ENCODE peak calls at places on chromosomes 13 and 19, in eight cellular contexts. H is tibial nerve, R is spleen, Y is A549, I is H54, A is Peyer's patch, X is NB4, K is uterus. F is an unnamed sample.

GRCh38 chr19:35513975-35514809 is 743 bp upstream of the DMKN start:
- DNase-seq in H (no peak), R (no peak), Y (no peak), I (no peak), A (no peak), X (no peak), K (no peak), F (no peak)

GRCh38 chr13:33069365-33069764 is 53.1 kb downstream of the KL start:
- DNase-seq in H (no peak), R (no peak), Y (no peak), I (no peak), A (no peak), X (peak), K (no peak), F (no peak)

GRCh38 chr19:39402417-39403297 is 4.0 kb upstream of the ZFP36 start:
- DNase-seq in H (peak), R (peak), Y (peak), I (peak), A (peak), X (peak), K (peak), F (peak)

GRCh38 chr13:82330499-82330898 is 1551.8 kb downstream of the SLITRK1 start:
- DNase-seq in H (no peak), R (no peak), Y (peak), I (no peak), A (no peak), X (peak), K (no peak), F (no peak)

GRCh38 chr19:42199440-42200115 is 17.9 kb downstream of the DEDD2 start:
- DNase-seq in H (no peak), R (peak), Y (no peak), I (no peak), A (peak), X (peak), K (no peak), F (peak)

GRCh38 chr13:26482451-26483197 is 74.9 kb upstream of the WASF3 start:
- DNase-seq in H (peak), R (no peak), Y (peak), I (peak), A (peak), X (peak), K (peak), F (peak)

GRCh38 chr13:45121421-45121820 is 1.1 kb downstream of the GTF2F2 start:
- DNase-seq in H (no peak), R (no peak), Y (peak), I (no peak), A (no peak), X (peak), K (no peak), F (no peak)

GRCh38 chr19:30158067-30158892 is 213.9 kb upstream of the ZNF536 start:
- DNase-seq in H (no peak), R (no peak), Y (no peak), I (no peak), A (no peak), X (peak), K (no peak), F (no peak)

GRCh38 chr19:51799998-51800848 is 5.3 kb downstream of the FPR3 start:
- DNase-seq in H (no peak), R (no peak), Y (no peak), I (no peak), A (no peak), X (no peak), K (peak), F (peak)

DNA sequence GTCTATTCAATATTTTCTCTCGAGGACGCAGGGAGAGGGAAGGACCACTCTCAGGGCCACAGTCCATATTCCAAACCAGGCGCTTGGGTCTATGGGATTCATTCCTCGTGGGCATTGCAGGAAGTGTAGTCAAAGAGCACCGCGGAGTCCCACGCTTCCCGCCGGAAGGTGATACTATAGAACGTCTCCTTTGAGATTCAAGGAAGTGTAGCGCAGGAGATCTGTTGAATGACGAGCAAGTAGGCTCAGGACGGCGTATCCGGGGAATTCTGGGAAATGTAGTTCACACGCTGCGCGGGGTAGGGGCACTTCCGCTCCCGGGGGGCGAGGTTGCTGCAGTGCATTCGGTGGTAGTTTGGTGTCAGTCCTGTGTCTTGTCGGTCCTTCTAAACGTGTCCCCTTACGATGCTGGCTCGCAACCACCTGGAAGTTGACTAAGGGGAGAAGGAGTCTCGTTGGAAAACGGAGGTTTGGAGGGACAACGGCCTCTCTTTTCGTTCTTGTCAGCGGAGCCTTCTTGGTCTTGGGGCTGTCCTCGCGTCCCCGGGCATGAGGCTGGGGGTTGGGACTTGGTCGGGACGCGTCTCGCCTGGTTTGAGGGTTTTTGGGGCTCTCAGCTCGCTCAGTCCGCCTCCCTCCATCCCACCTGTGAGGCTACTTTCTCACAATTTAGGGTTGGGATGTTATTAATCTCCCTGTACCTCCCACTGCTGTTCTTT is at the start of gene ZNF284:
- DNase-seq in H (peak), R (peak), Y (peak), I (peak), A (peak), X (peak), K (peak), F (peak)
- TF ChIP-seq POLR2A in H (no peak), R (no peak), Y (no peak), I (peak), A (peak), X (no peak), K (no peak), F (no peak)

DNA sequence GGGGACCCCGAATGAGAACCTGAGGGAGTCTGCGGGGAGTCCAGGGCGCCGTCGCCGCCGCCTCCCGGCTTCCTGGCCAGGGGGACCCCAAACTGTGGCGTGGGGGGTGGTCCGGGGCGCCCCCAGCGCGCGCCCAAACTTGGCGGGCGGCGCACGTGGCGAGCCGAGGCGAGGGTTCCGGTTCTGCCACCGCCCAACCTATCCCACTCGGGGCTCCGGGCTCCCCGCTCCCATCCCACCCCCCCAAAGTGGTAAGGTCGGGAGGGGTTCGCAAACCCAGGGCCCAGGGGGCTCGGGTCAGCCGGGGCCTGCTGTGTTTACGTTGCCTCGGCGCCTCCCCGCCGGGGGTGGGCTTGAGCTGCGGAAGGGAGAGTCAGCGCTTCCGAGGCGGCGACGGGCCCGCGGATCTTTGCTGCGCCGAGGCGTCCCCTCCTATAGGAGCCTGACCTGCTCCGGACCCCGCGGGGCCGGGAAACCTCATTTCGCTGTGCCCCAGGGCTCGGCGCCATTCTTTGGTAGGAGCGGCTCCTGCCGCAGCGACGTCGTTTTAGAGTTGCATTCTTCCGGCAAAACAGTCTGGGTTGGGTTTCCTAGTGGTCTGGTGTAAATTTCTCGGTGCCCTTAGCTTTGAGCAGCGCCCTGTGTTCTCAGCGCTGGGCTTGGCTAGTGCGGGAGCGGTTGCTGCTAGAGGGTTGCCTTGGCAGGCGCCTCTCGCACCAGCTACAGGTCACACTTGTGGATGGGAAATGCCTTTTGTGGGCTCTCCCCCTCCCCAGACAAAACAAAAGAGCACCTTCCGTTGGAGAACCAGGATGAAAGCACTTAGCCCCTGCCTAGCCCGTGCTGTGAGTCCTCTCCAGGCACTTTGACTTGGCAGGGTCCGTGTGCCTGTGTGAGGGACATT is 1.2 kb downstream of the DAZAP1 start:
- DNase-seq in H (no peak), R (peak), Y (no peak), I (no peak), A (peak), X (peak), K (no peak), F (peak)
- TF ChIP-seq POLR2A in H (no peak), R (no peak), Y (no peak), I (no peak), A (no peak), X (no peak), K (no peak), F (no peak)

GRCh38 chr19:5692785-5693194 is 2.7 kb downstream of the RPL36 start:
- DNase-seq in H (no peak), R (peak), Y (peak), I (no peak), A (no peak), X (peak), K (no peak), F (no peak)

GRCh38 chr19:5694952-5695648 is 5.0 kb downstream of the RPL36 start:
- DNase-seq in H (no peak), R (no peak), Y (no peak), I (no peak), A (no peak), X (no peak), K (no peak), F (peak)

GRCh38 chr19:5691930-5692784 is 2.1 kb downstream of the RPL36 start:
- DNase-seq in H (no peak), R (peak), Y (no peak), I (no peak), A (no peak), X (peak), K (no peak), F (peak)

GRCh38 chr19:5694167-5694951 is 4.3 kb downstream of the RPL36 start:
- DNase-seq in H (no peak), R (peak), Y (no peak), I (no peak), A (no peak), X (no peak), K (no peak), F (peak)

DNA sequence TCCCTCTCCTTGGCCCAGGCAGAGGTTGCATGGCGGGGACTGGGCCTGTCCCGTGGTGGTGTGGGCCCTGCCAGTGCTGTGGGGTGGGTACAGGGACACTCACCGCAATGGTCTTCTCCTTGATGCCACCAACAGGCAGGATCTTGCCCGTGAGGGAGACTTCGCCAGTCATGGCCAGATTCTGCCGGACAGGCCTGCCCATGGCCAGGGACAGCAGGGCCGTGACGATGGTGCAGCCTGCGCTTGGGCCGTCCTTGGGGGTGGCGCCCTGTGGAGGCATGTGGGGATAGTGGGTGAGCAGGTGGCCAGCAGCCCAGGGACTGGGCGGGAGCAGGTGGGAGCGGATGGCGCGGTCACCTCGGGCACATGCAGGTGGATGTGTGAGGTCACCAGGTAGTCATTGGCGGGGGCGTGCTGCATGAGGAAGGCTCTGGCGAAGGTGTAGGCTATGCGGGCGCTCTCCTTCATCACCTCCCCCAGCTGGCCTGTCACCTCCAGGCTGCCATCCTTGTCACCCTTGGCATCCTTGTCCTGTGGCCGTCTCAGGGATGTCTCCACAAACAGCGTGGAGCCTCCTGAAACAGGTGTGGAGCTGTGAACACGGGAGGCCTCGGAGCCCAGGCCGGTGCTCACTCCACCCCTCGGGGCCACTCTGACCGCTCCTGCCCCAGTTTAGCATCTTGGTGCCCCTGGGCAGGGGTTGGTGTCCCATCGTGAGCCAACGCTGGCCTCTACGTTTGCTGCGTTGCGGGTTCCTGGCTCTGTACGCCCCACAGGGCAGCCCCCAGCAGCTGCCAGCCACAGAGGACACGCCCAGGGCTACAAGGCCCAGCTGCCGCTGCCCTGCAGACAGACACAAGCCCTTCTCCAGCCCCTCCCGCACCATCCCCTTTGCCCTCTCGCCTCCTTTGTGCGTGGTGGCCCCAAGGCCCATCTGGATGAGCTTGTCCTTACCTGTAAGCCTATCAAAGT is 3.4 kb downstream of the RPL36 start:
- DNase-seq in H (no peak), R (peak), Y (no peak), I (no peak), A (no peak), X (peak), K (no peak), F (peak)
- TF ChIP-seq POLR2A in H (no peak), R (no peak), Y (no peak), I (no peak), A (no peak), X (peak), K (no peak), F (no peak)

DNA sequence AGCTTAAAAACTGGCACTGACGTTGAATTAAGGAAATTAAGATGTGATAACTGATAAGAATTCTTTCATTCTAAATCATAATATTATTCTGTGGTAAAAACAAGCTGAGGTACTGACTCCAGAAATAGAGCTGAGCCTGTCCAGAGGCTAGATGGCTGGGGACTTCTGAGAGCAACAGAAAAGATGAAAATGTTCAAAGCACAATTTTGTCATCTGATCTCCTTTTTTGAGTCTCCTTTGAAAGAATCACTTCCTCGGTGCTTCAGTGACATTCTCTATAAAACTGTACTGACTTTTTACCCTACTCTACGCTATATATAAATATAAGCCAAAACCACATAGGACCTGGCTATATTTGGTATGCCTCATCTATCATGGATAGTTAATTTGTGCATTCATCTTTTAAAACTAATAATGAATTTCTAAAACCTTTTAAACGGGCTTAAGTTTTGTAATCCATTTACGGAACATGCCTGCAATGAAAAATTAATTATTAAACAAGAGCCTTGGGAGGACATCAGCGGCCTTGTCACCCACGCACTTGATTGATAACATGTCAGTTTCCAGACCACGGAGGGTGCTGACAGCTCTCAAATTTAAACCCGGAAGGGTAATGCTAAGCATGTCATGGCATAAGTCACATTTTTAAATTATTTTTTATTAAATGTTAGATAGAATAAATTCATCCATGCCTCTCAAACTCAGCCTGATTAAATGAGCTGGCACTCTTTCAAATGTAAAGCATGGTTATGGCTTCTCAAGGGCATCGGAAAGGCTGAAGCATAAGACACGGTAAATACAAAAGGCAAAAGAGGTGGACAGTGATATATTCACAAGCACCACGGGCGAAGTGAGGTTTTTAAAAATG is 235.4 kb downstream of the PCDH9 start:
- DNase-seq in H (no peak), R (peak), Y (peak), I (no peak), A (no peak), X (no peak), K (no peak), F (no peak)
- TF ChIP-seq POLR2A in H (no peak), R (no peak), Y (no peak), I (no peak), A (no peak), X (no peak), K (no peak), F (no peak)

DNA sequence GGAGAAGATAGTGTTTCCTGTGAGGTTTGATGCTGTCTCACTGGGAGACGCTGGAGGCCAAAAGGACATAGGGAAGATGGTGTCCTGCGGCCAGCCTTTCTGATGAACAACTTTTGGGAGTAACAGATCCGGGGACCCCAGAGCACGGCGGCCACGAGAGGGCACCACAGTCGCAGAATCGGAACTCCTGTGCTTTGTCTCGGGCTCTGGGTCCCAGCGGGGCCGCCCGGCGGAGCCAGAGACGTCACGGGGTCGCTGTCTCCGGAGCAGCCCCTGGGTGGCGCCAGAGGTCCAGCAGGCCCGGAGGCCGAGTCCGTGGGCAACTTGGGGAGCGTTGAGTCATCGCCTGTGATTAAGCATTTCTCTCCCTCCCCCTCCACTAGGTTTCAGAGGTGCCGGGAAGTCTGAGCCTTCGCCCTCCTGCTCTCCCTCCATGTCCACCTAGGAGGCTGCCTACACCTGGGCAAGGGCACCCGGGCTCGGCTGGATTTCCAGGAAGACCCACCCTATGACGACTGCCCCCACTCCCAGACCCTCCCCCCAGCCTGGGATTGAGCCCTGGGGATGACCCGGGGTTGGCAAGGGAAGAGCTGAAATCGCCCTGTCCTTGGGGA is 3.2 kb downstream of the NANOS3 start:
- DNase-seq in H (peak), R (peak), Y (peak), I (peak), A (peak), X (peak), K (peak), F (peak)
- TF ChIP-seq POLR2A in H (no peak), R (no peak), Y (no peak), I (peak), A (no peak), X (no peak), K (peak), F (no peak)

DNA sequence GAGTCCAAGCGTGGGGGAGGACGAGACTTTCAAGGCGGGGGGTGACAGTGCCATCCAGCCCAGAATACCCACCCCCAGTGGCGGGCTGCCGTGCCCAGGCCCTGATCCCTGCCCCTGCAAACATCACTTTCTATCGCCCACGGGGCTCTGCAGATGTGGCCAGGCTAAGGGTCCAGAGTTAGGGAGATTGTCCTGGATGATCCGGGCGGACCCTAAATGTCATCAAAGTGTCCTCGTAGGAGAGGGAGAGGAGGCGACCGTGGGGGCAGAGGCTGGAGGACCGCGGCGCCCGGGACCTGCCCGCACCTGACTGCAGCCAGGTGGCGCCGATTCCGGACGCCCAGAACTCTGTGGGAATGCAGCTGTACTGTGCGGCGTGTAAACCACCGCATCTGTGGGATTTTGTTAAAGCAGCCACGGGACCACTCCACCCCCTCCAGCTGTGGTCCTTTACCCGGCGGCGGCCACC is 32.4 kb downstream of the GJA3 start:
- DNase-seq in H (no peak), R (no peak), Y (no peak), I (no peak), A (peak), X (peak), K (no peak), F (peak)
- TF ChIP-seq POLR2A in H (no peak), R (no peak), Y (no peak), I (no peak), A (no peak), X (no peak), K (no peak), F (no peak)

F was measured in sigmoid colon.